ENCODE peak calls at places on chromosomes 6 and 20, in eight cellular contexts. K, R, V, D, H, Q, F and X are unnamed samples.

GRCh38 chr20:36932476-36933426 is 18.8 kb downstream of the SAMHD1 start:
- DNase-seq in K (no peak), F (no peak), H (no peak), D (no peak), R (peak; percentile 61), Q (no peak), V (no peak), X (peak; percentile 15)

GRCh38 chr6:2630362-2630761 is 120.4 kb downstream of the MYLK4 start:
- DNase-seq in K (no peak), R (peak; percentile 99), H (no peak), V (no peak), D (no peak), Q (peak; percentile 98), F (no peak), X (peak; percentile 93)

GRCh38 chr6:5763871-5764270 is 242.9 kb downstream of the NRN1 start:
- DNase-seq in V (no peak), H (no peak), F (no peak), Q (peak; percentile 57), R (peak; percentile 43), D (no peak), K (no peak), X (peak; percentile 13)

GRCh38 chr6:114747995-114748625 is 405.3 kb upstream of the HS3ST5 start:
- DNase-seq in H (no peak), D (peak; percentile 25), Q (peak; percentile 77), R (peak; percentile 68), F (no peak), V (no peak), K (peak; percentile 39), X (peak; percentile 76)

GRCh38 chr6:131997450-131998153 is 46.4 kb upstream of the CCN2 start:
- DNase-seq in R (no peak), F (no peak), K (no peak), V (no peak), H (no peak), D (no peak), Q (no peak), X (no peak)

GRCh38 chr20:6502219-6502618 is 265.3 kb upstream of the BMP2 start:
- DNase-seq in R (peak; percentile 18), V (no peak), D (no peak), H (no peak), F (no peak), Q (no peak), K (no peak), X (peak; percentile 23)

GRCh38 chr6:97059473-97059872 is 134.9 kb downstream of the KLHL32 start:
- DNase-seq in H (no peak), V (no peak), K (no peak), Q (peak; percentile 51), R (peak; percentile 53), F (no peak), D (no peak), X (peak; percentile 65)

GRCh38 chr6:135145509-135145865 is 35.6 kb upstream of the MYB start:
- DNase-seq in D (no peak), Q (peak; percentile 30), K (no peak), R (no peak), F (no peak), V (no peak), H (no peak), X (peak; percentile 33)

GRCh38 chr6:50091641-50092040 is 41.9 kb upstream of the DEFB112 start:
- DNase-seq in H (no peak), K (no peak), V (no peak), R (peak; percentile 54), D (no peak), F (no peak), Q (no peak), X (no peak)

GRCh38 chr6:9467746-9468145 is 947.1 kb downstream of the TFAP2A start:
- DNase-seq in D (no peak), H (no peak), Q (peak; percentile 36), F (no peak), V (no peak), K (no peak), R (peak; percentile 70), X (peak; percentile 45)

GRCh38 chr6:161736341-161736740 is 462.5 kb upstream of the AGPAT4 start:
- DNase-seq in H (no peak), D (no peak), R (no peak), V (no peak), F (no peak), K (no peak), Q (no peak), X (no peak)
- TF ChIP-seq CTCF in H (no peak), D (no peak), R (no peak), V (no peak), F (no peak), K (no peak), Q (no peak), X (no peak)

GRCh38 chr6:36599791-36600209 is 5.6 kb downstream of the SRSF3 start:
- DNase-seq in H (peak; percentile 44), D (peak; percentile 47), Q (no peak), F (no peak), K (peak; percentile 56), R (peak; percentile 81), V (peak; percentile 35), X (peak; percentile 62)
- H3K4me3 ChIP-seq in H (peak overlapping the region; percentile 73), D (peak overlapping the region; percentile 26), Q (peak overlapping the region; percentile 2), F (peak overlapping the region; percentile 98), K (peak overlapping the region; percentile 82), R (peak overlapping the region; percentile 100), V (no peak overlapping the region), X (peak overlapping the region; percentile 18)

GRCh38 chr6:41896280-41896679 is 1.1 kb upstream of the USP49 start:
- DNase-seq in D (no peak), H (no peak), R (no peak), K (no peak), Q (no peak), V (no peak), F (no peak), X (no peak)

GRCh38 chr6:41901882-41902519 is 6.8 kb upstream of the USP49 start:
- DNase-seq in V (no peak), D (no peak), K (no peak), Q (no peak), H (no peak), F (no peak), R (peak; percentile 49), X (peak; percentile 34)
- TF ChIP-seq CTCF in V (no peak), D (peak; percentile 16), K (peak; percentile 32), Q (peak; percentile 28), H (peak; percentile 13), F (no peak), R (peak; percentile 44), X (peak; percentile 38)

DNA sequence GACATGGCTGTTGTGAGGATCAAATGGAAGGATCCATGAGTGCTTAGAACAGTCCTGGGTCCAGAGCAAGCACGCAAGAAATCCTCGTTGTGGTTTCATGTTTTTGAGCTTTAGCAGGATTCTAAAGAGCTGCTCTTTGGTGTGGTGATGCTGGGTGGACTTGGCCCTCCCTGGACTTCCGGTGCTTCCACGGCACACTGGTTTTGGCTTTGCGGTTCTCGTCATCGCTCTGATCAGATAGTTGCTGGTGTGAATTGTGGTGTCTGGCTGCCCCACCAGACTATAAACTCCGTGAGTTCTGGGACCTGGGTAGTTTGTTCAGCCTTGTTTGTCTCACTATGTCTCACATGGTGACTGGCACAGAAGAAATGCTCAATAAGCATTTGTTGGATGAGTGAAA is 3.3 kb downstream of the HNF4A start:
- DNase-seq in Q (no peak), D (no peak), R (no peak), K (no peak), V (no peak), F (no peak), H (no peak), X (no peak)
- H3K4me3 ChIP-seq in Q (no peak overlapping the region), D (no peak overlapping the region), R (no peak overlapping the region), K (no peak overlapping the region), V (no peak overlapping the region), F (no peak overlapping the region), H (no peak overlapping the region), X (no peak overlapping the region)

DNA sequence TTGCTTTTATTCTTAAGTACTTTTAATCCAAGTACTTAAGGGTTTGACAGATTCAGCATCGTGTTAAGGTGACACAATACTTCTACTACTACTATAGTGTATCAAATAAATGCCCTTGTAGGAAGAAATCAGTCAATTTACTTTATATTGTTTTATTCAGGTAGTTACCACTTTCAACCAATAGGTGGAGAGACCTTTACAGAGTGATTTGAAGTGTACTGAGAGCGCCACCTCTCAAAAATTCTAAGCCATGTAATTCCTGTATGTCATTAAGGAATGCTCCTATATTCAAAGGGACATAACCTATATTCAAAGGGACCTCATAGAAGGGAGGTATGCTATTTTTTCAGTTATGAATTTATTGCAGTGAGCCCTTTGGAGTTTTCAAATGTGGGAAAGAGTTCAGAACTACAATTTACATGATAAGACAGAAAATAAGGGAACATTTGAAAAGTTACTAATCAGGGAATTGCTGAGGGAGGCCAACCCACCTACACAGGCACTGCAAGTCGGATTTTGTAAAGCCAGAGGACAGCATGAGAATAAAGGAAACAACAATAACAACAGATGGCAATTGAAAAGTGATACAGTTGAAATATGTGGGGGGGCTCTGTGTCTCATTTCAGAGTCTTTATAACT is 955.6 kb downstream of the TBC1D32 start:
- DNase-seq in H (no peak), Q (peak; percentile 56), K (no peak), R (peak; percentile 69), D (no peak), V (no peak), F (no peak), X (peak; percentile 73)
- TF ChIP-seq CTCF in H (peak; percentile 33), Q (peak; percentile 60), K (peak; percentile 24), R (peak; percentile 78), D (peak; percentile 53), V (no peak), F (no peak), X (peak; percentile 60)

GRCh38 chr20:58753929-58754551 is 61.4 kb downstream of the NPEPL1 start:
- DNase-seq in F (no peak), V (no peak), K (no peak), Q (no peak), H (no peak), D (no peak), R (no peak), X (no peak)
- H3K4me3 ChIP-seq in F (no peak overlapping the region), V (no peak overlapping the region), K (no peak overlapping the region), Q (no peak overlapping the region), H (no peak overlapping the region), D (no peak overlapping the region), R (no peak overlapping the region), X (no peak overlapping the region)

GRCh38 chr6:71187136-71187535 is 101.5 kb upstream of the OGFRL1 start:
- DNase-seq in V (no peak), R (no peak), D (no peak), H (no peak), Q (no peak), K (no peak), F (no peak), X (no peak)

GRCh38 chr6:71194730-71195129 is 93.9 kb upstream of the OGFRL1 start:
- DNase-seq in D (no peak), K (no peak), H (no peak), Q (peak; percentile 68), R (peak; percentile 82), V (no peak), F (no peak), X (peak; percentile 82)

GRCh38 chr6:71190809-71191208 is 97.8 kb upstream of the OGFRL1 start:
- DNase-seq in F (no peak), K (no peak), D (no peak), V (no peak), Q (peak; percentile 54), H (no peak), R (peak; percentile 58), X (peak; percentile 76)
- TF ChIP-seq CTCF in F (no peak), K (peak; percentile 34), D (peak; percentile 46), V (no peak), Q (peak; percentile 7), H (peak; percentile 43), R (peak; percentile 40), X (peak; percentile 24)

GRCh38 chr6:21666200-21666671 is 72.7 kb downstream of the SOX4 start:
- DNase-seq in F (no peak), Q (no peak), K (no peak), H (peak; percentile 27), V (peak; percentile 39), D (no peak), R (no peak), X (no peak)
- H3K4me3 ChIP-seq in F (peak overlapping the region; percentile 87), Q (peak overlapping the region; percentile 64), K (peak overlapping the region; percentile 59), H (peak overlapping the region; percentile 54), V (peak overlapping the region; percentile 80), D (peak overlapping the region; percentile 57), R (peak overlapping the region; percentile 20), X (peak overlapping the region; percentile 63)